ENCODE peak calls at places on chromosomes 3 and 15, in five cellular contexts. One of them, this sample, is unnamed.

GRCh38 chr3:111603679-111604643 is 8.8 kb upstream of the ZBED2 start:
- DNase-seq in heart left ventricle: no peak
- DNase-seq in astrocyte: no peak
- DNase-seq in ELF-1: no peak
- DNase-seq in activated CD8-positive, alpha-beta memory T cell treated with anti-CD3 and anti-CD28 coated beads for 24 hours: no peak
- DNase-seq in this sample: no peak

GRCh38 chr3:172094621-172095557 is 55.5 kb downstream of the FNDC3B start:
- DNase-seq in astrocyte: peak; percentile 40
- DNase-seq in activated CD8-positive, alpha-beta memory T cell treated with anti-CD3 and anti-CD28 coated beads for 24 hours: no peak
- DNase-seq in ELF-1: no peak
- DNase-seq in heart left ventricle: no peak
- DNase-seq in this sample: peak; percentile 59

GRCh38 chr15:67180514-67181191 is 73.8 kb downstream of the AAGAB start:
- DNase-seq in heart left ventricle: no peak
- DNase-seq in astrocyte: no peak
- DNase-seq in ELF-1: no peak
- DNase-seq in activated CD8-positive, alpha-beta memory T cell treated with anti-CD3 and anti-CD28 coated beads for 24 hours: no peak
- DNase-seq in this sample: no peak

GRCh38 chr15:72198410-72199270 is 1.1 kb upstream of the GRAMD2A start:
- DNase-seq in heart left ventricle: no peak
- DNase-seq in activated CD8-positive, alpha-beta memory T cell treated with anti-CD3 and anti-CD28 coated beads for 24 hours: no peak
- DNase-seq in astrocyte: no peak
- DNase-seq in ELF-1: no peak
- DNase-seq in this sample: no peak

GRCh38 chr15:79595995-79596622 is 164.0 kb downstream of the MINAR1 start:
- DNase-seq in activated CD8-positive, alpha-beta memory T cell treated with anti-CD3 and anti-CD28 coated beads for 24 hours: no peak
- DNase-seq in ELF-1: peak; percentile 92
- DNase-seq in heart left ventricle: no peak
- DNase-seq in astrocyte: peak; percentile 52
- DNase-seq in this sample: peak; percentile 80

GRCh38 chr15:78061963-78062427 is 15.5 kb downstream of the TBC1D2B start:
- DNase-seq in astrocyte: peak; percentile 58
- DNase-seq in ELF-1: no peak
- DNase-seq in activated CD8-positive, alpha-beta memory T cell treated with anti-CD3 and anti-CD28 coated beads for 24 hours: no peak
- DNase-seq in heart left ventricle: no peak
- DNase-seq in this sample: peak; percentile 74

GRCh38 chr3:76728411-76728810 is 311.5 kb upstream of the ROBO2 start:
- DNase-seq in heart left ventricle: no peak
- DNase-seq in ELF-1: no peak
- DNase-seq in astrocyte: no peak
- DNase-seq in activated CD8-positive, alpha-beta memory T cell treated with anti-CD3 and anti-CD28 coated beads for 24 hours: no peak
- DNase-seq in this sample: no peak

GRCh38 chr15:72961326-72961725 is 90.9 kb upstream of the NEO1 start:
- DNase-seq in ELF-1: no peak
- DNase-seq in heart left ventricle: no peak
- DNase-seq in astrocyte: no peak
- DNase-seq in activated CD8-positive, alpha-beta memory T cell treated with anti-CD3 and anti-CD28 coated beads for 24 hours: no peak
- DNase-seq in this sample: no peak

GRCh38 chr3:51471775-51472652 is 27.8 kb downstream of the DCAF1 start:
- DNase-seq in ELF-1: no peak
- DNase-seq in heart left ventricle: no peak
- DNase-seq in astrocyte: peak; percentile 2
- DNase-seq in activated CD8-positive, alpha-beta memory T cell treated with anti-CD3 and anti-CD28 coated beads for 24 hours: no peak
- DNase-seq in this sample: peak; percentile 63

GRCh38 chr3:44416031-44417030 is 61.1 kb downstream of the ZNF445 start:
- DNase-seq in astrocyte: no peak
- DNase-seq in heart left ventricle: no peak
- DNase-seq in activated CD8-positive, alpha-beta memory T cell treated with anti-CD3 and anti-CD28 coated beads for 24 hours: peak; percentile 40
- DNase-seq in ELF-1: no peak
- DNase-seq in this sample: no peak